ENCODE peak calls at places on chromosomes 6 and 20, in nine cellular contexts. L is Peyer's patch, G is heart left ventricle, M is ovary, O is endothelial cell of umbilical vein, J is breast epithelium, U is stomach, F is tibial nerve, S is gastrocnemius medialis. Y is an unnamed sample.

GRCh38 chr6:144334150-144334708 is 49.1 kb downstream of the UTRN start:
- DNase-seq in F (no peak), O (no peak), G (no peak), M (no peak), S (peak; percentile 30), J (no peak), U (no peak), L (no peak), Y (peak; percentile 91)

GRCh38 chr6:98846021-98846380 is 11.6 kb downstream of the POU3F2 start:
- DNase-seq in L (no peak), M (no peak), F (no peak), G (no peak), S (no peak), O (no peak), U (no peak), J (no peak), Y (no peak)

GRCh38 chr20:58086763-58087566 is 141.5 kb downstream of the ANKRD60 start:
- DNase-seq in G (no peak), J (peak; percentile 11), F (no peak), M (no peak), U (no peak), O (peak; percentile 62), S (no peak), L (no peak), Y (no peak)

GRCh38 chr6:136474241-136474640 is 76.0 kb downstream of the MAP7 start:
- DNase-seq in U (no peak), L (no peak), M (no peak), O (no peak), F (no peak), S (no peak), J (no peak), G (no peak), Y (no peak)

GRCh38 chr20:37699202-37699601 is 5.4 kb downstream of the CTNNBL1 start:
- DNase-seq in S (no peak), G (peak; percentile 55), F (no peak), M (no peak), U (peak; percentile 61), L (no peak), J (no peak), O (peak; percentile 82), Y (no peak)

GRCh38 chr6:85506441-85507093 is 56.7 kb downstream of the NT5E start:
- DNase-seq in O (no peak), L (no peak), U (no peak), G (no peak), S (no peak), M (no peak), F (no peak), J (no peak), Y (no peak)

GRCh38 chr20:13205402-13205801 is 15.7 kb upstream of the ISM1 start:
- DNase-seq in J (no peak), F (no peak), O (no peak), M (no peak), U (no peak), L (no peak), S (no peak), G (no peak), Y (no peak)

GRCh38 chr6:36720251-36721141 is 22.9 kb downstream of the RAB44 start:
- DNase-seq in U (no peak), J (no peak), G (no peak), O (no peak), M (no peak), F (no peak), L (no peak), S (no peak), Y (no peak)

GRCh38 chr6:21691685-21692346 is 98.3 kb downstream of the SOX4 start:
- DNase-seq in M (no peak), L (no peak), G (no peak), F (no peak), U (no peak), S (no peak), J (no peak), O (no peak), Y (no peak)

GRCh38 chr20:6767536-6768227 is at the start of gene BMP2:
- DNase-seq in S (no peak), L (peak; percentile 81), J (no peak), O (peak; percentile 74), M (peak; percentile 20), U (peak; percentile 70), F (peak; percentile 20), G (peak; percentile 73), Y (no peak)

GRCh38 chr20:59938221-59938620 is 1.9 kb downstream of the PPP1R3D start:
- DNase-seq in M (no peak), F (no peak), S (peak; percentile 47), G (no peak), L (no peak), O (no peak), U (no peak), J (no peak), Y (no peak)

GRCh38 chr6:94052754-94053153 is 633.4 kb upstream of the EPHA7 start:
- DNase-seq in M (no peak), O (no peak), L (no peak), G (no peak), U (no peak), J (no peak), F (no peak), S (no peak), Y (no peak)

GRCh38 chr6:125802383-125802782 is 11.6 kb downstream of the NCOA7 start:
- DNase-seq in L (no peak), O (no peak), S (no peak), G (no peak), M (no peak), U (no peak), J (no peak), F (no peak), Y (no peak)
- H3K27ac ChIP-seq in L (no peak overlapping the region), O (peak overlapping the region; percentile 95), S (no peak overlapping the region), G (no peak overlapping the region), M (no peak overlapping the region), U (no peak overlapping the region), J (no peak overlapping the region), F (peak overlapping the region; percentile 54), Y (no peak overlapping the region)

GRCh38 chr6:169960891-169961611 is 209.6 kb downstream of the ERMARD start:
- DNase-seq in J (peak; percentile 12), F (no peak), O (no peak), G (no peak), M (no peak), U (peak; percentile 23), S (no peak), L (peak; percentile 39), Y (no peak)

GRCh38 chr6:169959129-169960002 is 207.9 kb downstream of the ERMARD start:
- DNase-seq in S (no peak), L (peak; percentile 55), M (no peak), G (no peak), J (peak; percentile 18), O (peak; percentile 26), U (peak; percentile 53), F (no peak), Y (peak; percentile 91)

GRCh38 chr6:169958510-169958909 is 207.1 kb downstream of the ERMARD start:
- DNase-seq in F (no peak), U (no peak), G (no peak), L (no peak), O (peak; percentile 6), J (no peak), M (no peak), S (no peak), Y (peak; percentile 90)

GRCh38 chr6:169960531-169960890 is 209.1 kb downstream of the ERMARD start:
- DNase-seq in J (peak; percentile 9), S (no peak), G (no peak), O (no peak), M (no peak), U (peak; percentile 24), F (no peak), L (no peak), Y (peak; percentile 53)

GRCh38 chr6:169960003-169960344 is 208.6 kb downstream of the ERMARD start:
- DNase-seq in U (no peak), O (no peak), G (no peak), M (no peak), J (peak; percentile 14), S (no peak), F (no peak), L (no peak), Y (no peak)
- H3K4me3 ChIP-seq in U (no peak overlapping the region), O (no peak overlapping the region), G (no peak overlapping the region), M (no peak overlapping the region), J (no peak overlapping the region), S (no peak overlapping the region), F (no peak overlapping the region), L (no peak overlapping the region), Y (no peak overlapping the region)

GRCh38 chr6:102742033-102742432 is 1348.5 kb downstream of the GRIK2 start:
- DNase-seq in O (no peak), G (no peak), M (no peak), S (no peak), U (no peak), J (no peak), L (no peak), F (no peak), Y (no peak)
- TF ChIP-seq POLR2A in O (no peak), G (no peak), M (no peak), S (no peak), U (no peak), J (no peak), L (no peak), F (no peak), Y (no peak)

GRCh38 chr20:32461836-32462600 is 103.9 kb downstream of the ASXL1 start:
- DNase-seq in U (no peak), F (no peak), J (no peak), O (no peak), G (no peak), M (no peak), L (no peak), S (no peak), Y (no peak)

GRCh38 chr20:32464401-32465091 is 106.4 kb downstream of the ASXL1 start:
- DNase-seq in S (no peak), F (no peak), L (no peak), M (no peak), O (no peak), G (no peak), J (no peak), U (no peak), Y (no peak)

GRCh38 chr20:32465092-32465900 is 107.2 kb downstream of the ASXL1 start:
- DNase-seq in M (peak; percentile 45), J (peak; percentile 67), O (peak; percentile 88), L (peak; percentile 95), U (peak; percentile 90), G (peak; percentile 69), S (no peak), F (no peak), Y (no peak)

GRCh38 chr20:32462900-32463641 is 104.9 kb downstream of the ASXL1 start:
- DNase-seq in M (no peak), L (peak; percentile 86), S (no peak), G (no peak), J (no peak), F (no peak), O (no peak), U (peak; percentile 56), Y (no peak)

DNA sequence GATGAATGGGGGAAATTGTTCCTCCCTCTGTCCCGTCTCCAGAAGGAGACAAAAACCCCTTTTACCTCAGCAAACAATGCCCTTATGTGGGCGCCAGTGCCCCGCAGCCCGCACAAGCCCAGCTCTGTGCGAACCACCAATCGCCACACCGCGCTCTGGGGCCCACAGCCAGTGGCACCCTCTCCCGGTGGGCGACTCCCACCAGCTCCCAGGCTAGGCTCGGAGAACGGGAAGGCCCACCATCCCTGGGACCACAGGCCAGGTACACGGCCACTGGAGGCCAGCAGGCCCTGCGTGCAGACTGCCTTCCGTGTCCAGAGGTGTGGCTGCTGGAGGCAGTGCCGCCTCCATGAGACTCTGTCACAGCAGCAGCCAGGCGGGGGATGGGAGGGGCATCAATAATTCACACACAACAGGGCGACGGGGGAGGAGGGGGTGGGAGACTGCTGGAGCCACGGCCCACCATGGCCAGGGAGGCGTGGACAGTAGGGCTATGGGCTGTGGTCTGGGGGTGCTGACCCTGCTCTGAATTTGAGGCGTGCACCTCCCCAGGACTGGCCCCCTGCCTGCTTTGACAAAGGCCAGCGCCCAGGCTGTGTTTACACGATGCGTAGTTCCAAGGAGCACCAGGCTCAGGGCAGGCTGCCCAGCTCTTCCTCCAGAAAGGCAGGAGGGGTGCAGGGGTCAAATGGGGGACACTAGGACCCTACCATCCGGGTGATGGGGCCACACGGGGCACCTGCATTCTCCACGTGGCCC is 105.7 kb downstream of the ASXL1 start:
- DNase-seq in F (no peak), J (peak; percentile 64), G (peak; percentile 27), M (peak; percentile 36), L (peak; percentile 88), O (no peak), U (peak; percentile 83), S (no peak), Y (no peak)
- H3K27ac ChIP-seq in F (peak overlapping the region; percentile 93), J (peak overlapping the region; percentile 89), G (no peak overlapping the region), M (no peak overlapping the region), L (peak overlapping the region; percentile 17), O (peak overlapping the region; percentile 97), U (peak overlapping the region; percentile 90), S (no peak overlapping the region), Y (peak overlapping the region; percentile 81)

Y was measured in esophagus muscularis mucosa.